ENCODE peak calls at places on chromosomes 3 and 15, in five cellular contexts. One of them, this sample, is unnamed.

GRCh38 chr15:31503758-31504461 is 177.3 kb downstream of the KLF13 start:
- DNase-seq in hypothalamus: no peak
- DNase-seq in KG1: no peak
- DNase-seq in HTR-8/SVneo: no peak
- DNase-seq in activated naive CD8-positive, alpha-beta T cell treated with anti-CD3 and anti-CD28 coated beads for 36 hours: no peak
- DNase-seq in this sample: no peak

GRCh38 chr15:31477301-31477700 is 150.7 kb downstream of the KLF13 start:
- DNase-seq in hypothalamus: no peak
- DNase-seq in HTR-8/SVneo: no peak
- DNase-seq in KG1: no peak
- DNase-seq in activated naive CD8-positive, alpha-beta T cell treated with anti-CD3 and anti-CD28 coated beads for 36 hours: no peak
- DNase-seq in this sample: no peak

GRCh38 chr15:89003865-89004725 is 84.2 kb upstream of the ABHD2 start:
- DNase-seq in HTR-8/SVneo: peak
- DNase-seq in activated naive CD8-positive, alpha-beta T cell treated with anti-CD3 and anti-CD28 coated beads for 36 hours: no peak
- DNase-seq in KG1: no peak
- DNase-seq in hypothalamus: no peak
- DNase-seq in this sample: peak

GRCh38 chr15:39511000-39511914 is 69.6 kb upstream of the THBS1 start:
- DNase-seq in activated naive CD8-positive, alpha-beta T cell treated with anti-CD3 and anti-CD28 coated beads for 36 hours: no peak
- DNase-seq in HTR-8/SVneo: peak
- DNase-seq in hypothalamus: no peak
- DNase-seq in KG1: no peak
- DNase-seq in this sample: no peak

GRCh38 chr15:51046799-51047449 is 47.8 kb downstream of the TNFAIP8L3 start:
- DNase-seq in activated naive CD8-positive, alpha-beta T cell treated with anti-CD3 and anti-CD28 coated beads for 36 hours: no peak
- DNase-seq in HTR-8/SVneo: no peak
- DNase-seq in KG1: no peak
- DNase-seq in hypothalamus: no peak
- DNase-seq in this sample: no peak

GRCh38 chr3:54792584-54792983 is 135.3 kb downstream of the LRTM1 start:
- DNase-seq in activated naive CD8-positive, alpha-beta T cell treated with anti-CD3 and anti-CD28 coated beads for 36 hours: no peak
- DNase-seq in hypothalamus: no peak
- DNase-seq in KG1: no peak
- DNase-seq in HTR-8/SVneo: no peak
- DNase-seq in this sample: no peak

GRCh38 chr3:101828289-101828688 is 21.0 kb upstream of the NFKBIZ start:
- DNase-seq in hypothalamus: no peak
- DNase-seq in HTR-8/SVneo: no peak
- DNase-seq in activated naive CD8-positive, alpha-beta T cell treated with anti-CD3 and anti-CD28 coated beads for 36 hours: no peak
- DNase-seq in KG1: no peak
- DNase-seq in this sample: no peak

GRCh38 chr3:99699841-99700240 is 61.4 kb downstream of the COL8A1 start:
- DNase-seq in hypothalamus: no peak
- DNase-seq in activated naive CD8-positive, alpha-beta T cell treated with anti-CD3 and anti-CD28 coated beads for 36 hours: no peak
- DNase-seq in KG1: no peak
- DNase-seq in HTR-8/SVneo: no peak
- DNase-seq in this sample: no peak

GRCh38 chr3:53820084-53820483 is 26.1 kb downstream of the CHDH start:
- DNase-seq in HTR-8/SVneo: no peak
- DNase-seq in activated naive CD8-positive, alpha-beta T cell treated with anti-CD3 and anti-CD28 coated beads for 36 hours: no peak
- DNase-seq in KG1: no peak
- DNase-seq in hypothalamus: no peak
- DNase-seq in this sample: no peak

GRCh38 chr15:72970965-72971746 is 81.1 kb upstream of the NEO1 start:
- DNase-seq in hypothalamus: no peak
- DNase-seq in HTR-8/SVneo: no peak
- DNase-seq in activated naive CD8-positive, alpha-beta T cell treated with anti-CD3 and anti-CD28 coated beads for 36 hours: no peak
- DNase-seq in KG1: no peak
- DNase-seq in this sample: no peak

GRCh38 chr3:185825639-185826481 is 1.0 kb upstream of the IGF2BP2 start:
- DNase-seq in activated naive CD8-positive, alpha-beta T cell treated with anti-CD3 and anti-CD28 coated beads for 36 hours: peak
- DNase-seq in hypothalamus: no peak
- DNase-seq in HTR-8/SVneo: no peak
- DNase-seq in KG1: no peak
- DNase-seq in this sample: no peak